ENCODE peak calls at places on chromosomes 5 and 9, in seven cellular contexts. D, Y, Z, T, H, A and N are unnamed samples.

GRCh38 chr9:91486699-91487497 is 63.3 kb upstream of the NFIL3 start:
- DNase-seq in D (no peak), Y (peak; percentile 77), Z (no peak), T (no peak), H (peak; percentile 34), A (no peak), N (peak; percentile 35)

GRCh38 chr9:124087226-124087625 is 75.7 kb downstream of the LHX2 start:
- DNase-seq in D (no peak), Y (no peak), Z (no peak), T (no peak), H (no peak), A (no peak), N (no peak)

GRCh38 chr9:76438841-76439588 is 20.0 kb upstream of the GCNT1 start:
- DNase-seq in D (no peak), Y (no peak), Z (no peak), T (no peak), H (no peak), A (no peak), N (no peak)

GRCh38 chr9:20466328-20467008 is 155.8 kb downstream of the MLLT3 start:
- DNase-seq in D (no peak), Y (no peak), Z (no peak), T (no peak), H (no peak), A (no peak), N (no peak)

GRCh38 chr9:134335095-134335489 is 8.8 kb downstream of the RXRA start:
- DNase-seq in D (no peak), Y (peak; percentile 37), Z (no peak), T (no peak), H (no peak), A (no peak), N (no peak)

GRCh38 chr5:125227333-125228075 is 481.1 kb upstream of the ZNF608 start:
- DNase-seq in D (no peak), Y (peak; percentile 26), Z (no peak), T (no peak), H (no peak), A (no peak), N (no peak)

GRCh38 chr5:81247441-81247972 is 14.4 kb downstream of the CKMT2 start:
- DNase-seq in D (no peak), Y (peak; percentile 51), Z (no peak), T (no peak), H (no peak), A (no peak), N (peak; percentile 34)

GRCh38 chr5:2008851-2009629 is 126.3 kb upstream of the IRX4 start:
- DNase-seq in D (no peak), Y (no peak), Z (no peak), T (no peak), H (no peak), A (no peak), N (no peak)

GRCh38 chr5:163362806-163363788 is 74.3 kb upstream of the CCNG1 start:
- DNase-seq in D (no peak), Y (no peak), Z (no peak), T (no peak), H (no peak), A (no peak), N (no peak)

GRCh38 chr9:26341545-26341944 is 551.1 kb downstream of the CAAP1 start:
- DNase-seq in D (no peak), Y (no peak), Z (no peak), T (no peak), H (no peak), A (no peak), N (no peak)

GRCh38 chr9:137476856-137477255 is 17.7 kb upstream of the NSMF start:
- DNase-seq in D (no peak), Y (no peak), Z (no peak), T (no peak), H (no peak), A (no peak), N (no peak)

GRCh38 chr5:10635861-10636350 is 72.0 kb downstream of the ANKRD33B start:
- DNase-seq in D (no peak), Y (no peak), Z (no peak), T (no peak), H (no peak), A (no peak), N (no peak)

GRCh38 chr9:87516931-87517300 is 19.2 kb downstream of the DAPK1 start:
- DNase-seq in D (no peak), Y (no peak), Z (no peak), T (no peak), H (no peak), A (no peak), N (no peak)

GRCh38 chr5:152556779-152557178 is 151.7 kb upstream of the NMUR2 start:
- DNase-seq in D (no peak), Y (no peak), Z (no peak), T (no peak), H (no peak), A (no peak), N (no peak)

GRCh38 chr5:109656829-109657228 is 32.9 kb upstream of the MAN2A1 start:
- DNase-seq in D (peak; percentile 32), Y (peak; percentile 81), Z (peak; percentile 4), T (no peak), H (peak; percentile 70), A (no peak), N (peak; percentile 44)

GRCh38 chr9:95495988-95496387 is 20.8 kb downstream of the PTCH1 start:
- DNase-seq in D (no peak), Y (no peak), Z (no peak), T (no peak), H (no peak), A (no peak), N (no peak)

GRCh38 chr5:73280386-73280785 is 107.4 kb downstream of the TMEM174 start:
- DNase-seq in D (no peak), Y (no peak), Z (no peak), T (no peak), H (no peak), A (no peak), N (no peak)

GRCh38 chr5:111013011-111013410 is 58.5 kb upstream of the TSLP start:
- DNase-seq in D (no peak), Y (no peak), Z (no peak), T (no peak), H (no peak), A (no peak), N (no peak)

GRCh38 chr9:36336511-36336910 is 63.6 kb downstream of the RNF38 start:
- DNase-seq in D (no peak), Y (no peak), Z (no peak), T (no peak), H (no peak), A (no peak), N (no peak)

GRCh38 chr9:21762064-21762463 is 40.4 kb upstream of the MTAP start:
- DNase-seq in D (no peak), Y (no peak), Z (no peak), T (no peak), H (no peak), A (no peak), N (no peak)

GRCh38 chr9:35984021-35984420 is 26.1 kb upstream of the OR2S2 start:
- DNase-seq in D (no peak), Y (no peak), Z (no peak), T (no peak), H (no peak), A (no peak), N (no peak)

GRCh38 chr5:145660897-145661650 is 174.1 kb downstream of the PRELID2 start:
- DNase-seq in D (no peak), Y (peak; percentile 64), Z (no peak), T (no peak), H (peak; percentile 22), A (no peak), N (no peak)

GRCh38 chr5:9348296-9348996 is 197.4 kb downstream of the SEMA5A start:
- DNase-seq in D (no peak), Y (peak; percentile 99), Z (no peak), T (no peak), H (peak; percentile 91), A (no peak), N (peak; percentile 48)